ENCODE peak calls at places on chromosomes 4 and X, in six cellular contexts. H is A549; V is heart left ventricle; L is CD4-positive, alpha-beta T cell; E is cardiac muscle cell; M is AG04449. J is an unnamed sample.

GRCh38 chr4:17665852-17666251 is 51.4 kb downstream of the MED28 start:
- DNase-seq in L (no peak), H (no peak), M (no peak), E (no peak), V (no peak), J (no peak)

GRCh38 chr4:130563185-130563890 is 1467.4 kb downstream of the C4orf33 start:
- DNase-seq in V (peak; percentile 46), M (no peak), E (peak; percentile 42), H (peak; percentile 7), L (no peak), J (no peak)

GRCh38 chr4:56531823-56532222 is 26.2 kb downstream of the ARL9 start:
- DNase-seq in L (no peak), E (no peak), H (no peak), V (no peak), M (no peak), J (no peak)

GRCh38 chr4:169956441-169956840 is 69.8 kb downstream of the MFAP3L start:
- DNase-seq in E (no peak), L (no peak), M (no peak), H (no peak), V (no peak), J (no peak)

GRCh38 chr4:85824166-85824945 is 349.4 kb downstream of the ARHGAP24 start:
- DNase-seq in H (no peak), E (no peak), M (no peak), V (no peak), L (no peak), J (no peak)

GRCh38 chr4:140790765-140791164 is 34.6 kb upstream of the TBC1D9 start:
- DNase-seq in M (no peak), L (no peak), H (no peak), V (no peak), E (no peak), J (no peak)

GRCh38 chrX:97622111-97622510 is 738.4 kb downstream of the RPA4 start:
- DNase-seq in L (no peak), M (no peak), V (no peak), E (no peak), H (no peak), J (no peak)

GRCh38 chrX:132671229-132671641 is 182.4 kb upstream of the MBNL3 start:
- DNase-seq in E (no peak), H (no peak), V (no peak), M (no peak), L (no peak), J (no peak)

GRCh38 chr4:114474401-114474800 is 124.2 kb upstream of the UGT8 start:
- DNase-seq in H (no peak), V (no peak), E (no peak), M (no peak), L (no peak), J (no peak)

GRCh38 chr4:158810487-158811215 is 41.8 kb downstream of the FNIP2 start:
- DNase-seq in V (peak; percentile 80), L (no peak), H (no peak), E (no peak), M (peak; percentile 95), J (peak; percentile 99)

GRCh38 chr4:42789168-42789567 is 103.3 kb upstream of the GRXCR1 start:
- DNase-seq in E (no peak), H (no peak), M (no peak), L (no peak), V (no peak), J (no peak)

GRCh38 chrX:154738013-154738738 is 12.7 kb downstream of the GAB3 start:
- DNase-seq in L (no peak), M (no peak), E (no peak), H (no peak), V (peak; percentile 83), J (no peak)

GRCh38 chrX:46727445-46727844 is 31.5 kb downstream of the SLC9A7 start:
- DNase-seq in M (no peak), H (no peak), L (no peak), E (no peak), V (no peak), J (no peak)

GRCh38 chrX:22652596-22652995 is 347.2 kb upstream of the DDX53 start:
- DNase-seq in M (no peak), H (no peak), E (peak; percentile 53), V (no peak), L (no peak), J (no peak)

GRCh38 chr4:8113611-8114343 is 44.8 kb downstream of the ABLIM2 start:
- DNase-seq in E (no peak), L (no peak), H (no peak), V (no peak), M (no peak), J (no peak)

GRCh38 chrX:34873500-34874225 is 68.9 kb upstream of the FAM47B start:
- DNase-seq in V (no peak), M (no peak), H (no peak), E (no peak), L (no peak), J (no peak)

GRCh38 chr4:113411496-113411938 is 350.0 kb downstream of the CAMK2D start:
- DNase-seq in M (peak; percentile 76), L (no peak), V (no peak), H (no peak), E (no peak), J (peak; percentile 83)

GRCh38 chr4:79609853-79610252 is 201.8 kb upstream of the GK2 start:
- DNase-seq in V (no peak), L (no peak), M (no peak), E (no peak), H (no peak), J (no peak)

GRCh38 chr4:6199344-6199921 is 916 bp downstream of the JAKMIP1 start:
- DNase-seq in V (no peak), H (no peak), L (no peak), E (peak; percentile 12), M (no peak), J (no peak)

GRCh38 chr4:24686866-24687672 is 102.7 kb upstream of the DHX15 start:
- DNase-seq in M (no peak), V (no peak), H (peak; percentile 14), E (peak; percentile 30), L (no peak), J (no peak)

GRCh38 chr4:601612-602558 is 23.5 kb upstream of the PDE6B start:
- DNase-seq in E (no peak), H (no peak), M (no peak), V (no peak), L (no peak), J (no peak)

GRCh38 chrX:9605484-9605883 is 140.6 kb downstream of the TBL1X start:
- DNase-seq in M (no peak), E (no peak), L (no peak), H (no peak), V (no peak), J (no peak)

GRCh38 chrX:111447298-111447697 is 35.3 kb upstream of the DCX start:
- DNase-seq in H (no peak), M (no peak), E (peak; percentile 74), L (no peak), V (peak; percentile 25), J (no peak)
- TF ChIP-seq CTCF in H (peak; percentile 8), M (no peak), E (peak; percentile 20), L (no peak), V (peak; percentile 13), J (no peak)

GRCh38 chr4:75655562-75655961 is 17.6 kb downstream of the G3BP2 start:
- DNase-seq in M (no peak), E (no peak), H (no peak), V (no peak), L (no peak), J (no peak)

GRCh38 chr4:75659512-75660031 is 13.6 kb downstream of the G3BP2 start:
- DNase-seq in L (no peak), H (no peak), M (no peak), E (peak; percentile 19), V (no peak), J (no peak)

GRCh38 chr4:75654905-75655304 is 18.3 kb downstream of the G3BP2 start:
- DNase-seq in H (no peak), V (no peak), E (no peak), M (no peak), L (no peak), J (no peak)

GRCh38 chr4:75658881-75659280 is 14.3 kb downstream of the G3BP2 start:
- DNase-seq in L (no peak), V (no peak), H (no peak), E (no peak), M (no peak), J (no peak)

DNA sequence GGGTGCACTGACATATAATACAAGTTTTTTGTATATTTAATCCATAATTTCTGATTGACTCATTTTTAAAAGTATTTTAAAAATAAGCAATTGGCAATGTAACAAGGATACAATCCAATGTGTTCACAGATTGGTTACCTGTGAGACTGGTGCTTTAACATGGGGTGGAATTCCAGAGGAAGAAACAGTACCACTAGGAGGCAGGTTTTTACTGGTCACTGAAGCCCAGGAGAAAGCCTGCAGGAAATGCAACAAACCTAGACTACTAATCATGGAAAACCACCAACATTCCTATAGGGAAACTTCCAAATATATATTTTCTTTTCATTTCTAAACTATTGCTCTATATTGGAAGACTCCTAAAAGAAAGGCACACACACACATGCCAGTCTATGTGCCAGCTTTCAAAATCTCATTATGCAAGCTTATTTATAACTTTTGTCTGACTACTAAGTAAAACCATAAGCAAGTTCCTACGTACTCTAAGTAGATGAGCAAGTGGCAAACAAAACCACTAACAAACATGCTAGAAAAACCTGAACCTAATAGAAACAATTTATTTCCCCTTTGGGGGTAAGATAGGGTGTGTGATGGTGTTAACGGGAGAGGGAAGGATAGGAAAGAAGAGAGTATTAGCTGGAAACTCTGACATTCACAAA is 19.2 kb downstream of the G3BP2 start:
- DNase-seq in H (peak; percentile 11), V (no peak), M (no peak), E (peak; percentile 51), L (no peak), J (no peak)
- TF ChIP-seq CTCF in H (peak; percentile 48), V (peak; percentile 48), M (peak; percentile 48), E (peak; percentile 62), L (peak; percentile 29), J (peak; percentile 71)

GRCh38 chrX:1466232-1466661 is 13.5 kb upstream of the ASMTL start:
- DNase-seq in E (no peak), M (no peak), V (no peak), H (no peak), L (no peak), J (no peak)

GRCh38 chrX:1465261-1466231 is 12.8 kb upstream of the ASMTL start:
- DNase-seq in L (no peak), H (no peak), E (no peak), M (no peak), V (no peak), J (no peak)

GRCh38 chrX:1464282-1465131 is 11.8 kb upstream of the ASMTL start:
- DNase-seq in M (no peak), L (no peak), E (no peak), V (no peak), H (no peak), J (no peak)

GRCh38 chrX:1466971-1467561 is 14.4 kb upstream of the ASMTL start:
- DNase-seq in V (no peak), L (peak; percentile 22), M (no peak), E (no peak), H (no peak), J (no peak)

GRCh38 chrX:1468250-1468772 is 15.6 kb upstream of the ASMTL start:
- DNase-seq in L (peak; percentile 61), H (peak; percentile 50), V (no peak), E (no peak), M (no peak), J (peak; percentile 31)
- TF ChIP-seq CTCF in L (no peak), H (no peak), V (no peak), E (no peak), M (no peak), J (peak; percentile 18)

DNA sequence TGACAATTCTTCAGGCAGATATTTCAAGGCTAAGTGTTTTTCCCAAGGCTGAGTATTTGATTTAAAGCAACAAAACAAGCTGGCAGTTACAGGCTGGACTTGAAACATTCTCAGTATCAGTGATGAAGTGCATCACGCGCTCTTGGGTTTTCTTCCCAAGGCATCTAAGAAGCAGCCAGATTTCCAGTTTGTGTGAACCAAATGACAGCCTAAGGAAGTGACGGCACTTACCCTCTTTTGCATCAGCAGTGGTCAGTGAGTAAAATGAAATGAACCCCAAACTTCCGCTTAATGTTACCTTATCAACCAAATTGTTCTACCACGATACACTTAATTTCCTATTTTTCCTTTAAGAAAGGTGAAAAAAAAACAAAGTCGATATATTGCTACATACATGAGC is 15.8 kb upstream of the GYPE start:
- DNase-seq in E (no peak), L (no peak), H (no peak), V (no peak), M (no peak), J (no peak)
- TF ChIP-seq CTCF in E (no peak), L (no peak), H (no peak), V (no peak), M (no peak), J (no peak)

J was measured in AG09309.